ENCODE peak calls at places on chromosomes 6 and 20, in four cellular contexts. M is GM12891, V is K562, E is GM12878. A is an unnamed sample.

GRCh38 chr20:38902601-38903000 is 23.6 kb upstream of the FAM83D start:
- DNase-seq in E (no peak), V (no peak), M (no peak), A (no peak)

GRCh38 chr20:1809121-1809520 is 86.1 kb upstream of the SIRPA start:
- DNase-seq in M (no peak), V (no peak), E (no peak), A (no peak)

GRCh38 chr6:1143655-1144054 is 168.2 kb upstream of the FOXQ1 start:
- DNase-seq in V (no peak), M (no peak), E (no peak), A (no peak)

GRCh38 chr6:63943826-63944225 is 308.2 kb downstream of the PHF3 start:
- DNase-seq in E (no peak), V (no peak), M (no peak), A (no peak)

GRCh38 chr6:16320533-16321340 is 82.3 kb downstream of the GMPR start:
- DNase-seq in E (no peak), M (no peak), V (no peak), A (no peak)

GRCh38 chr20:14127831-14128230 is 132.5 kb downstream of the MACROD2 start:
- DNase-seq in E (no peak), M (no peak), V (no peak), A (no peak)

GRCh38 chr6:106026748-106027147 is 59.4 kb upstream of the PRDM1 start:
- DNase-seq in M (no peak), E (peak), V (no peak), A (no peak)

GRCh38 chr20:63497946-63498935 is 642 bp downstream of the EEF1A2 start:
- DNase-seq in E (no peak), V (peak), M (no peak), A (no peak)

GRCh38 chr20:17938889-17939619 is 29.5 kb downstream of the SNX5 start:
- DNase-seq in M (peak), V (peak), E (no peak), A (peak)

GRCh38 chr6:41937881-41938574 is 3.6 kb downstream of the CCND3 start:
- DNase-seq in E (no peak), V (peak), M (no peak), A (peak)

GRCh38 chr6:80488190-80488589 is 381.7 kb downstream of the BCKDHB start:
- DNase-seq in M (peak), V (no peak), E (no peak), A (no peak)

GRCh38 chr20:54573838-54574237 is 98.4 kb downstream of the DOK5 start:
- DNase-seq in E (no peak), V (no peak), M (no peak), A (no peak)

GRCh38 chr20:7346562-7346961 is 579.1 kb downstream of the BMP2 start:
- DNase-seq in V (no peak), M (no peak), E (no peak), A (no peak)

GRCh38 chr20:35615667-35616464 is at the start of gene SPAG4:
- DNase-seq in M (peak), V (peak), E (no peak), A (peak)

GRCh38 chr6:89351632-89352328 is 742 bp downstream of the UBE2J1 start:
- DNase-seq in E (no peak), M (no peak), V (no peak), A (no peak)

GRCh38 chr6:124869412-124869811 is 92.8 kb upstream of the RNF217 start:
- DNase-seq in E (no peak), V (no peak), M (no peak), A (no peak)

GRCh38 chr6:133055527-133055966 is 185.6 kb upstream of the EYA4 start:
- DNase-seq in V (no peak), M (no peak), E (no peak), A (no peak)
- TF ChIP-seq SPI1 in V (no peak), M (no peak), E (no peak), A (no peak)

GRCh38 chr6:136547336-136547735 is 2.9 kb downstream of the MAP7 start:
- DNase-seq in V (peak), M (no peak), E (no peak), A (no peak)
- TF ChIP-seq SPI1 in V (no peak), M (no peak), E (no peak), A (no peak)

GRCh38 chr6:146913842-146914562 is 290.2 kb upstream of the STXBP5 start:
- DNase-seq in V (peak), M (no peak), E (no peak), A (peak)
- TF ChIP-seq SPI1 in V (no peak), M (no peak), E (no peak), A (no peak)

GRCh38 chr20:23200914-23201313 is 114.8 kb upstream of the CD93 start:
- DNase-seq in E (no peak), M (no peak), V (peak), A (no peak)
- TF ChIP-seq SPI1 in E (no peak), M (no peak), V (no peak), A (no peak)

GRCh38 chr20:48901326-48901725 is 20.2 kb upstream of the ARFGEF2 start:
- DNase-seq in V (no peak), M (no peak), E (no peak), A (no peak)
- TF ChIP-seq SPI1 in V (no peak), M (no peak), E (no peak), A (no peak)

A was measured in HL-60.